ENCODE peak calls at places on chromosome 9, in six cellular contexts. S is MM.1S, X is fibroblast of lung, E is GM12878, A is neural progenitor cell, Q is K562. K is an unnamed sample.

GRCh38 chr9:136107155-136107952 is 11.3 kb downstream of the TMEM250 start:
- DNase-seq in S (no peak), X (no peak), E (no peak), A (no peak), Q (peak; percentile 88), K (no peak)

GRCh38 chr9:14159440-14160222 is 154.3 kb downstream of the NFIB start:
- DNase-seq in S (no peak), X (peak; percentile 74), E (no peak), A (no peak), Q (no peak), K (no peak)

GRCh38 chr9:12797037-12797436 is 22.2 kb downstream of the LURAP1L start:
- DNase-seq in S (no peak), X (no peak), E (no peak), A (no peak), Q (no peak), K (no peak)

GRCh38 chr9:93676310-93677054 is 100.1 kb downstream of the PHF2 start:
- DNase-seq in S (no peak), X (no peak), E (no peak), A (no peak), Q (no peak), K (no peak)

GRCh38 chr9:38003946-38004808 is 64.8 kb downstream of the SHB start:
- DNase-seq in S (no peak), X (no peak), E (no peak), A (no peak), Q (no peak), K (peak; percentile 59)

GRCh38 chr9:132663851-132664250 is 5.9 kb downstream of the DDX31 start:
- DNase-seq in S (no peak), X (no peak), E (no peak), A (no peak), Q (no peak), K (no peak)

GRCh38 chr9:68705636-68706578 is 867 bp downstream of the PIP5K1B start:
- DNase-seq in S (no peak), X (peak; percentile 11), E (no peak), A (peak; percentile 31), Q (peak; percentile 51), K (no peak)

GRCh38 chr9:124139001-124139400 is 118.7 kb upstream of the NEK6 start:
- DNase-seq in S (no peak), X (peak; percentile 65), E (no peak), A (no peak), Q (no peak), K (no peak)

GRCh38 chr9:129455151-129455995 is 165.5 kb downstream of the C9orf50 start:
- DNase-seq in S (no peak), X (peak; percentile 27), E (no peak), A (no peak), Q (no peak), K (no peak)

GRCh38 chr9:120715331-120715924 is 1.2 kb upstream of the MEGF9 start:
- DNase-seq in S (no peak), X (peak; percentile 71), E (no peak), A (peak; percentile 79), Q (no peak), K (peak; percentile 72)

GRCh38 chr9:108662090-108662875 is 193.5 kb downstream of the ACTL7B start:
- DNase-seq in S (no peak), X (no peak), E (no peak), A (no peak), Q (no peak), K (no peak)

GRCh38 chr9:102405218-102405867 is 589.8 kb upstream of the CYLC2 start:
- DNase-seq in S (no peak), X (no peak), E (no peak), A (no peak), Q (no peak), K (no peak)

GRCh38 chr9:98707158-98708102 is 1.3 kb downstream of the GABBR2 start:
- DNase-seq in S (peak; percentile 12), X (peak; percentile 82), E (no peak), A (peak; percentile 94), Q (peak; percentile 70), K (no peak)

GRCh38 chr9:37976714-37977477 is 73.0 kb upstream of the SLC25A51 start:
- DNase-seq in S (no peak), X (peak; percentile 95), E (no peak), A (no peak), Q (no peak), K (no peak)

GRCh38 chr9:127920794-127921193 is 4.0 kb upstream of the ST6GALNAC4 start:
- DNase-seq in S (no peak), X (no peak), E (no peak), A (no peak), Q (no peak), K (no peak)

GRCh38 chr9:36074870-36075532 is 38.3 kb downstream of the RECK start:
- DNase-seq in S (no peak), X (peak; percentile 94), E (no peak), A (no peak), Q (no peak), K (no peak)

GRCh38 chr9:26262431-26262830 is 584.2 kb upstream of the TUSC1 start:
- DNase-seq in S (no peak), X (peak; percentile 44), E (no peak), A (no peak), Q (no peak), K (no peak)

GRCh38 chr9:137892424-137893191 is 15.0 kb downstream of the CACNA1B start:
- DNase-seq in S (no peak), X (no peak), E (no peak), A (no peak), Q (no peak), K (no peak)

GRCh38 chr9:26266111-26266791 is 588.0 kb upstream of the TUSC1 start:
- DNase-seq in S (no peak), X (no peak), E (no peak), A (peak; percentile 10), Q (no peak), K (no peak)

GRCh38 chr9:114319147-114319546 is 3.8 kb upstream of the ORM1 start:
- DNase-seq in S (no peak), X (no peak), E (no peak), A (no peak), Q (no peak), K (no peak)

GRCh38 chr9:18800579-18800978 is 232.4 kb downstream of the SAXO1 start:
- DNase-seq in S (no peak), X (no peak), E (no peak), A (no peak), Q (no peak), K (no peak)

GRCh38 chr9:94623253-94623652 is 16.1 kb downstream of the FBP1 start:
- DNase-seq in S (peak; percentile 53), X (no peak), E (no peak), A (peak; percentile 70), Q (peak; percentile 68), K (peak; percentile 84)

GRCh38 chr9:126604059-126604685 is 9.6 kb upstream of the LMX1B start:
- DNase-seq in S (no peak), X (no peak), E (no peak), A (no peak), Q (no peak), K (no peak)

GRCh38 chr9:130913599-130914416 is 17.2 kb upstream of the QRFP start:
- DNase-seq in S (no peak), X (no peak), E (no peak), A (peak; percentile 57), Q (peak; percentile 63), K (no peak)

GRCh38 chr9:130915096-130915447 is 18.5 kb upstream of the QRFP start:
- DNase-seq in S (no peak), X (no peak), E (no peak), A (no peak), Q (peak; percentile 63), K (no peak)

GRCh38 chr9:130914417-130915095 is 17.9 kb upstream of the QRFP start:
- DNase-seq in S (no peak), X (no peak), E (no peak), A (no peak), Q (peak; percentile 67), K (no peak)

GRCh38 chr9:130911254-130912049 is 14.8 kb upstream of the QRFP start:
- DNase-seq in S (no peak), X (no peak), E (no peak), A (no peak), Q (no peak), K (no peak)

GRCh38 chr9:130912932-130913598 is 16.5 kb upstream of the QRFP start:
- DNase-seq in S (no peak), X (peak; percentile 81), E (no peak), A (peak; percentile 70), Q (peak; percentile 67), K (no peak)
- H3K4me3 ChIP-seq in S (no peak overlapping the region), X (no peak overlapping the region), E (no peak overlapping the region), A (no peak overlapping the region), Q (no peak overlapping the region), K (no peak overlapping the region)

GRCh38 chr9:106915851-106916250 is 52.9 kb downstream of the ZNF462 start:
- DNase-seq in S (no peak), X (no peak), E (no peak), A (no peak), Q (no peak), K (no peak)

GRCh38 chr9:106913276-106913675 is 50.3 kb downstream of the ZNF462 start:
- DNase-seq in S (no peak), X (no peak), E (no peak), A (no peak), Q (no peak), K (no peak)

GRCh38 chr9:106918825-106919509 is 56.0 kb downstream of the ZNF462 start:
- DNase-seq in S (peak; percentile 69), X (no peak), E (no peak), A (no peak), Q (no peak), K (no peak)

GRCh38 chr9:106920091-106920490 is 57.1 kb downstream of the ZNF462 start:
- DNase-seq in S (no peak), X (no peak), E (no peak), A (no peak), Q (no peak), K (no peak)

GRCh38 chr9:106916491-106917235 is 53.7 kb downstream of the ZNF462 start:
- DNase-seq in S (no peak), X (peak; percentile 63), E (no peak), A (no peak), Q (no peak), K (no peak)
- H3K79me2 ChIP-seq in S (no peaks in the 10 kb centered on the region), X (no peaks in the 10 kb centered on the region), E (no peaks in the 10 kb centered on the region), A (peaks cover 100% of the 10 kb centered on the region), Q (no peaks in the 10 kb centered on the region), K (no peaks in the 10 kb centered on the region)

GRCh38 chr9:130495067-130495466 is 50.3 kb downstream of the ASS1 start:
- DNase-seq in S (no peak), X (no peak), E (no peak), A (no peak), Q (no peak), K (no peak)
- H3K9ac ChIP-seq in S (no peak overlapping the region), X (no peak overlapping the region), E (no peak overlapping the region), A (no peak overlapping the region), Q (no peak overlapping the region), K (no peak overlapping the region)

GRCh38 chr9:107547772-107548297 is 58.3 kb upstream of the KLF4 start:
- DNase-seq in S (no peak), X (peak; percentile 28), E (no peak), A (no peak), Q (no peak), K (no peak)

GRCh38 chr9:107545036-107545435 is 55.5 kb upstream of the KLF4 start:
- DNase-seq in S (no peak), X (no peak), E (no peak), A (no peak), Q (no peak), K (no peak)

GRCh38 chr9:107547303-107547702 is 57.7 kb upstream of the KLF4 start:
- DNase-seq in S (no peak), X (no peak), E (no peak), A (no peak), Q (no peak), K (no peak)

GRCh38 chr9:107546859-107547258 is 57.3 kb upstream of the KLF4 start:
- DNase-seq in S (no peak), X (no peak), E (no peak), A (no peak), Q (no peak), K (no peak)

GRCh38 chr9:107548298-107549142 is 59.0 kb upstream of the KLF4 start:
- DNase-seq in S (no peak), X (peak; percentile 97), E (no peak), A (no peak), Q (no peak), K (no peak)
- H3K4me3 ChIP-seq in S (no peak overlapping the region), X (no peak overlapping the region), E (no peak overlapping the region), A (no peak overlapping the region), Q (no peak overlapping the region), K (no peak overlapping the region)